ENCODE peak calls at places on chromosome 12, in seven cellular contexts. One of them, this sample, is unnamed.
A peak's percentile ranks its signal among the peaks of the same experiment; 100 is the strongest.

GRCh38 chr12:67069451-67070306 is 199.5 kb upstream of the CAND1 start:
- DNase-seq in tibial artery: no peak
- DNase-seq in right lobe of liver: no peak
- DNase-seq in Peyer's patch: no peak
- DNase-seq in fibroblast of lung: no peak
- DNase-seq in sigmoid colon: no peak
- DNase-seq in pancreas: peak; percentile 44
- DNase-seq in this sample: peak; percentile 24

GRCh38 chr12:131327521-131328488 is 374.1 kb downstream of the ADGRD1 start:
- DNase-seq in sigmoid colon: no peak
- DNase-seq in tibial artery: no peak
- DNase-seq in pancreas: no peak
- DNase-seq in Peyer's patch: no peak
- DNase-seq in fibroblast of lung: no peak
- DNase-seq in right lobe of liver: peak; percentile 43
- DNase-seq in this sample: no peak

GRCh38 chr12:109018276-109018675 is 2.6 kb downstream of the SVOP start:
- DNase-seq in tibial artery: no peak
- DNase-seq in Peyer's patch: no peak
- DNase-seq in sigmoid colon: no peak
- DNase-seq in right lobe of liver: no peak
- DNase-seq in pancreas: no peak
- DNase-seq in fibroblast of lung: no peak
- DNase-seq in this sample: no peak

GRCh38 chr12:57844725-57845477 is 1.6 kb downstream of the CTDSP2 start:
- DNase-seq in Peyer's patch: peak; percentile 57
- DNase-seq in tibial artery: peak; percentile 92
- DNase-seq in pancreas: peak; percentile 48
- DNase-seq in fibroblast of lung: peak; percentile 96
- DNase-seq in sigmoid colon: peak; percentile 92
- DNase-seq in right lobe of liver: peak; percentile 90
- DNase-seq in this sample: peak; percentile 83

GRCh38 chr12:24230061-24230460 is 280.6 kb upstream of the SOX5 start:
- DNase-seq in tibial artery: no peak
- DNase-seq in right lobe of liver: no peak
- DNase-seq in Peyer's patch: no peak
- DNase-seq in sigmoid colon: no peak
- DNase-seq in fibroblast of lung: no peak
- DNase-seq in pancreas: no peak
- DNase-seq in this sample: no peak

GRCh38 chr12:77847060-77847541 is 16.4 kb downstream of the NAV3 start:
- DNase-seq in pancreas: no peak
- DNase-seq in right lobe of liver: no peak
- DNase-seq in sigmoid colon: no peak
- DNase-seq in fibroblast of lung: no peak
- DNase-seq in tibial artery: no peak
- DNase-seq in Peyer's patch: no peak
- DNase-seq in this sample: no peak

GRCh38 chr12:13367973-13368372 is 171.4 kb downstream of the EMP1 start:
- DNase-seq in pancreas: no peak
- DNase-seq in sigmoid colon: no peak
- DNase-seq in fibroblast of lung: no peak
- DNase-seq in right lobe of liver: no peak
- DNase-seq in tibial artery: no peak
- DNase-seq in Peyer's patch: no peak
- DNase-seq in this sample: no peak

GRCh38 chr12:127485528-127485927 is 781.4 kb upstream of the TMEM132C start:
- DNase-seq in pancreas: no peak
- DNase-seq in sigmoid colon: no peak
- DNase-seq in Peyer's patch: no peak
- DNase-seq in right lobe of liver: no peak
- DNase-seq in fibroblast of lung: peak; percentile 69
- DNase-seq in tibial artery: no peak
- DNase-seq in this sample: peak; percentile 86

GRCh38 chr12:51721281-51721940 is 127.1 kb downstream of the FIGNL2 start:
- DNase-seq in pancreas: no peak
- DNase-seq in tibial artery: peak; percentile 41
- DNase-seq in right lobe of liver: peak; percentile 53
- DNase-seq in sigmoid colon: peak; percentile 70
- DNase-seq in fibroblast of lung: peak; percentile 40
- DNase-seq in Peyer's patch: no peak
- DNase-seq in this sample: peak; percentile 31

GRCh38 chr12:42725839-42726238 is 136.3 kb upstream of the PRICKLE1 start:
- DNase-seq in pancreas: no peak
- DNase-seq in tibial artery: no peak
- DNase-seq in sigmoid colon: no peak
- DNase-seq in right lobe of liver: no peak
- DNase-seq in fibroblast of lung: peak; percentile 93
- DNase-seq in Peyer's patch: no peak
- DNase-seq in this sample: peak; percentile 68

GRCh38 chr12:105083551-105084105 is 630 bp downstream of the ALDH1L2 start:
- DNase-seq in tibial artery: peak; percentile 81
- DNase-seq in sigmoid colon: peak; percentile 86
- DNase-seq in pancreas: peak; percentile 51
- DNase-seq in right lobe of liver: no peak
- DNase-seq in fibroblast of lung: peak; percentile 81
- DNase-seq in Peyer's patch: no peak
- DNase-seq in this sample: peak; percentile 69

GRCh38 chr12:49541140-49541861 is 2.5 kb downstream of the KCNH3 start:
- DNase-seq in pancreas: no peak
- DNase-seq in fibroblast of lung: no peak
- DNase-seq in right lobe of liver: peak; percentile 33
- DNase-seq in Peyer's patch: no peak
- DNase-seq in sigmoid colon: peak; percentile 53
- DNase-seq in tibial artery: no peak
- DNase-seq in this sample: no peak

GRCh38 chr12:46364777-46365580 is 7.6 kb downstream of the SLC38A2 start:
- DNase-seq in pancreas: peak; percentile 69
- DNase-seq in sigmoid colon: peak; percentile 82
- DNase-seq in right lobe of liver: no peak
- DNase-seq in fibroblast of lung: peak; percentile 88
- DNase-seq in Peyer's patch: no peak
- DNase-seq in tibial artery: peak; percentile 67
- DNase-seq in this sample: peak; percentile 57

GRCh38 chr12:65430571-65431306 is 152.3 kb downstream of the MSRB3 start:
- DNase-seq in pancreas: no peak
- DNase-seq in sigmoid colon: no peak
- DNase-seq in Peyer's patch: no peak
- DNase-seq in fibroblast of lung: peak; percentile 42
- DNase-seq in right lobe of liver: no peak
- DNase-seq in tibial artery: no peak
- DNase-seq in this sample: no peak

GRCh38 chr12:34294137-34294536 is 271.8 kb downstream of the ALG10 start:
- DNase-seq in right lobe of liver: no peak
- DNase-seq in Peyer's patch: no peak
- DNase-seq in tibial artery: peak; percentile 8
- DNase-seq in pancreas: no peak
- DNase-seq in sigmoid colon: no peak
- DNase-seq in fibroblast of lung: no peak
- DNase-seq in this sample: no peak

GRCh38 chr12:113403435-113404415 is at the start of gene SDS:
- DNase-seq in pancreas: peak; percentile 62
- DNase-seq in right lobe of liver: peak; percentile 93
- DNase-seq in tibial artery: peak; percentile 42
- DNase-seq in Peyer's patch: no peak
- DNase-seq in sigmoid colon: no peak
- DNase-seq in fibroblast of lung: peak; percentile 71
- DNase-seq in this sample: peak; percentile 62

GRCh38 chr12:120584343-120585149 is 3.3 kb upstream of the POP5 start:
- DNase-seq in tibial artery: peak; percentile 41
- DNase-seq in fibroblast of lung: no peak
- DNase-seq in Peyer's patch: peak; percentile 30
- DNase-seq in pancreas: peak; percentile 32
- DNase-seq in right lobe of liver: peak; percentile 67
- DNase-seq in sigmoid colon: peak; percentile 68
- DNase-seq in this sample: peak; percentile 31

GRCh38 chr12:33205986-33206385 is 233.6 kb downstream of the SYT10 start:
- DNase-seq in sigmoid colon: no peak
- DNase-seq in fibroblast of lung: no peak
- DNase-seq in pancreas: no peak
- DNase-seq in right lobe of liver: no peak
- DNase-seq in tibial artery: no peak
- DNase-seq in Peyer's patch: no peak
- DNase-seq in this sample: no peak

GRCh38 chr12:51863921-51864700 is 15.6 kb upstream of the FIGNL2 start:
- DNase-seq in Peyer's patch: no peak
- DNase-seq in pancreas: no peak
- DNase-seq in tibial artery: no peak
- DNase-seq in fibroblast of lung: no peak
- DNase-seq in sigmoid colon: no peak
- DNase-seq in right lobe of liver: peak; percentile 79
- DNase-seq in this sample: no peak

GRCh38 chr12:107873223-107873622 is 98.7 kb downstream of the ASCL4 start:
- DNase-seq in tibial artery: no peak
- DNase-seq in pancreas: no peak
- DNase-seq in right lobe of liver: no peak
- DNase-seq in sigmoid colon: no peak
- DNase-seq in fibroblast of lung: no peak
- DNase-seq in Peyer's patch: no peak
- DNase-seq in this sample: no peak

GRCh38 chr12:100187068-100187467 is 13.5 kb upstream of the ACTR6 start:
- DNase-seq in fibroblast of lung: no peak
- DNase-seq in pancreas: no peak
- DNase-seq in sigmoid colon: no peak
- DNase-seq in tibial artery: no peak
- DNase-seq in right lobe of liver: no peak
- DNase-seq in Peyer's patch: no peak
- DNase-seq in this sample: no peak

GRCh38 chr12:77232045-77232444 is 166.7 kb upstream of the E2F7 start:
- DNase-seq in tibial artery: no peak
- DNase-seq in sigmoid colon: no peak
- DNase-seq in Peyer's patch: no peak
- DNase-seq in fibroblast of lung: peak; percentile 82
- DNase-seq in right lobe of liver: no peak
- DNase-seq in pancreas: no peak
- DNase-seq in this sample: peak; percentile 25

GRCh38 chr12:64583395-64584172 is 26.7 kb upstream of the RASSF3 start:
- DNase-seq in pancreas: no peak
- DNase-seq in right lobe of liver: no peak
- DNase-seq in sigmoid colon: peak; percentile 3
- DNase-seq in Peyer's patch: no peak
- DNase-seq in tibial artery: no peak
- DNase-seq in fibroblast of lung: peak; percentile 33
- DNase-seq in this sample: no peak

GRCh38 chr12:108403952-108404351 is 64.8 kb upstream of the CMKLR1 start:
- DNase-seq in Peyer's patch: no peak
- DNase-seq in pancreas: no peak
- DNase-seq in tibial artery: no peak
- DNase-seq in fibroblast of lung: no peak
- DNase-seq in right lobe of liver: no peak
- DNase-seq in sigmoid colon: no peak
- DNase-seq in this sample: peak; percentile 22

GRCh38 chr12:65540140-65540539 is 261.7 kb downstream of the MSRB3 start:
- DNase-seq in tibial artery: no peak
- DNase-seq in right lobe of liver: no peak
- DNase-seq in fibroblast of lung: no peak
- DNase-seq in Peyer's patch: no peak
- DNase-seq in pancreas: no peak
- DNase-seq in sigmoid colon: no peak
- DNase-seq in this sample: no peak

GRCh38 chr12:95182868-95183415 is 34.3 kb downstream of the FGD6 start:
- DNase-seq in pancreas: no peak
- DNase-seq in sigmoid colon: no peak
- DNase-seq in tibial artery: no peak
- DNase-seq in fibroblast of lung: no peak
- DNase-seq in right lobe of liver: no peak
- DNase-seq in Peyer's patch: no peak
- DNase-seq in this sample: peak; percentile 27

GRCh38 chr12:84994436-84994835 is 41.6 kb downstream of the TSPAN19 start:
- DNase-seq in fibroblast of lung: peak; percentile 75
- DNase-seq in pancreas: no peak
- DNase-seq in tibial artery: no peak
- DNase-seq in right lobe of liver: no peak
- DNase-seq in Peyer's patch: no peak
- DNase-seq in sigmoid colon: no peak
- DNase-seq in this sample: no peak

GRCh38 chr12:131203666-131204415 is 250.1 kb downstream of the ADGRD1 start:
- DNase-seq in sigmoid colon: no peak
- DNase-seq in tibial artery: no peak
- DNase-seq in pancreas: no peak
- DNase-seq in Peyer's patch: no peak
- DNase-seq in fibroblast of lung: no peak
- DNase-seq in right lobe of liver: no peak
- DNase-seq in this sample: no peak

GRCh38 chr12:21337959-21338704 is 3.4 kb upstream of the SLCO1A2 start:
- DNase-seq in right lobe of liver: no peak
- DNase-seq in tibial artery: no peak
- DNase-seq in Peyer's patch: no peak
- DNase-seq in sigmoid colon: no peak
- DNase-seq in fibroblast of lung: no peak
- DNase-seq in pancreas: no peak
- DNase-seq in this sample: no peak

GRCh38 chr12:83763425-83763824 is 1076.7 kb downstream of the TMTC2 start:
- DNase-seq in pancreas: no peak
- DNase-seq in tibial artery: no peak
- DNase-seq in right lobe of liver: no peak
- DNase-seq in fibroblast of lung: no peak
- DNase-seq in sigmoid colon: no peak
- DNase-seq in Peyer's patch: no peak
- DNase-seq in this sample: no peak

GRCh38 chr12:53939141-53940108 is 794 bp downstream of the HOXC13 start:
- DNase-seq in fibroblast of lung: no peak
- DNase-seq in sigmoid colon: no peak
- DNase-seq in pancreas: no peak
- DNase-seq in right lobe of liver: no peak
- DNase-seq in Peyer's patch: no peak
- DNase-seq in tibial artery: peak; percentile 44
- DNase-seq in this sample: peak; percentile 72
- H3K27me3 ChIP-seq in fibroblast of lung: peaks cover 85% of the 10 kb centered on the region
- H3K27me3 ChIP-seq in sigmoid colon: peaks cover 97% of the 10 kb centered on the region
- H3K27me3 ChIP-seq in pancreas: peaks cover 3% of the 10 kb centered on the region
- H3K27me3 ChIP-seq in right lobe of liver: peaks cover 50% of the 10 kb centered on the region
- H3K27me3 ChIP-seq in Peyer's patch: peaks cover 77% of the 10 kb centered on the region
- H3K27me3 ChIP-seq in tibial artery: peaks cover 90% of the 10 kb centered on the region
- H3K27me3 ChIP-seq in this sample: no peaks in the 10 kb centered on the region

GRCh38 chr12:9943244-9943643 is 11.1 kb upstream of the CLEC2A start:
- DNase-seq in pancreas: no peak
- DNase-seq in tibial artery: no peak
- DNase-seq in Peyer's patch: peak; percentile 56
- DNase-seq in sigmoid colon: no peak
- DNase-seq in fibroblast of lung: no peak
- DNase-seq in right lobe of liver: no peak
- DNase-seq in this sample: peak; percentile 18
- H3K4me3 ChIP-seq in pancreas: no peak overlapping the region
- H3K4me3 ChIP-seq in tibial artery: no peak overlapping the region
- H3K4me3 ChIP-seq in Peyer's patch: peak overlapping the region; percentile 19
- H3K4me3 ChIP-seq in sigmoid colon: no peak overlapping the region
- H3K4me3 ChIP-seq in fibroblast of lung: no peak overlapping the region
- H3K4me3 ChIP-seq in right lobe of liver: no peak overlapping the region
- H3K4me3 ChIP-seq in this sample: peak overlapping the region; percentile 19

GRCh38 chr12:27094726-27095125 is 12.3 kb upstream of the C12orf71 start:
- DNase-seq in sigmoid colon: no peak
- DNase-seq in right lobe of liver: no peak
- DNase-seq in fibroblast of lung: no peak
- DNase-seq in pancreas: no peak
- DNase-seq in Peyer's patch: no peak
- DNase-seq in tibial artery: no peak
- DNase-seq in this sample: no peak
- H3K9me3 ChIP-seq in sigmoid colon: no peaks in the 10 kb centered on the region
- H3K9me3 ChIP-seq in right lobe of liver: no peaks in the 10 kb centered on the region
- H3K9me3 ChIP-seq in fibroblast of lung: no peaks in the 10 kb centered on the region
- H3K9me3 ChIP-seq in pancreas: no peaks in the 10 kb centered on the region
- H3K9me3 ChIP-seq in Peyer's patch: no peaks in the 10 kb centered on the region
- H3K9me3 ChIP-seq in tibial artery: no peaks in the 10 kb centered on the region
- H3K9me3 ChIP-seq in this sample: peaks cover 4% of the 10 kb centered on the region

GRCh38 chr12:2960996-2961616 is 1.9 kb downstream of the TEAD4 start:
- DNase-seq in tibial artery: no peak
- DNase-seq in Peyer's patch: no peak
- DNase-seq in fibroblast of lung: no peak
- DNase-seq in sigmoid colon: no peak
- DNase-seq in right lobe of liver: no peak
- DNase-seq in pancreas: no peak
- DNase-seq in this sample: no peak
- H3K27me3 ChIP-seq in tibial artery: no peaks in the 10 kb centered on the region
- H3K27me3 ChIP-seq in Peyer's patch: no peaks in the 10 kb centered on the region
- H3K27me3 ChIP-seq in fibroblast of lung: no peaks in the 10 kb centered on the region
- H3K27me3 ChIP-seq in sigmoid colon: no peaks in the 10 kb centered on the region
- H3K27me3 ChIP-seq in right lobe of liver: no peaks in the 10 kb centered on the region
- H3K27me3 ChIP-seq in pancreas: no peaks in the 10 kb centered on the region
- H3K27me3 ChIP-seq in this sample: no peaks in the 10 kb centered on the region